ENCODE peak calls at places on chromosomes 13 and 19, in nine cellular contexts. U is Caki2; K is HS-5; H is NCI-H2081; Y is activated naive CD4-positive, alpha-beta T cell treated with anti-CD3 and anti-CD28 coated beads, Interleukin-2, amount 10 ng/mL, durations not matched to agents 7 days and 5 days; G is NCI-H2171; C is GM18507; M is HT1080; N is cardiac fibroblast. V is an unnamed sample.

GRCh38 chr19:17985037-17985818 is 18.3 kb downstream of the KCNN1 start:
- DNase-seq in U (no peak), K (no peak), H (no peak), Y (no peak), G (no peak), C (no peak), M (no peak), N (peak), V (no peak)

GRCh38 chr13:79386125-79386822 is 19.8 kb downstream of the RBM26 start:
- DNase-seq in U (no peak), K (no peak), H (no peak), Y (no peak), G (no peak), C (no peak), M (no peak), N (no peak), V (peak)

GRCh38 chr19:34994643-34995471 is 5.3 kb upstream of the GRAMD1A start:
- DNase-seq in U (peak), K (no peak), H (no peak), Y (no peak), G (no peak), C (no peak), M (no peak), N (peak), V (no peak)

GRCh38 chr19:40776966-40777794 is 867 bp upstream of the RAB4B start:
- DNase-seq in U (peak), K (peak), H (peak), Y (peak), G (peak), C (peak), M (peak), N (peak), V (peak)

GRCh38 chr13:68895696-68896095 is 1211.9 kb upstream of the ATXN8OS start:
- DNase-seq in U (no peak), K (no peak), H (no peak), Y (no peak), G (no peak), C (no peak), M (peak), N (no peak), V (no peak)

GRCh38 chr19:54211214-54211613 is 10.6 kb downstream of the RPS9 start:
- DNase-seq in U (no peak), K (no peak), H (no peak), Y (no peak), G (no peak), C (no peak), M (no peak), N (no peak), V (no peak)

GRCh38 chr13:31870511-31870910 is 131.2 kb downstream of the RXFP2 start:
- DNase-seq in U (no peak), K (no peak), H (no peak), Y (no peak), G (no peak), C (no peak), M (no peak), N (peak), V (peak)

GRCh38 chr13:98842858-98843481 is 90.5 kb upstream of the SLC15A1 start:
- DNase-seq in U (peak), K (no peak), H (peak), Y (peak), G (peak), C (peak), M (peak), N (peak), V (peak)

GRCh38 chr13:74288361-74288911 is 154.2 kb upstream of the KLF12 start:
- DNase-seq in U (no peak), K (no peak), H (peak), Y (peak), G (no peak), C (no peak), M (no peak), N (peak), V (peak)

GRCh38 chr13:112729408-112729807 is 39.6 kb downstream of the ATP11A start:
- DNase-seq in U (no peak), K (no peak), H (no peak), Y (no peak), G (no peak), C (no peak), M (no peak), N (no peak), V (no peak)

GRCh38 chr13:64925284-64925683 is 2304.9 kb downstream of the PCDH9 start:
- DNase-seq in U (no peak), K (no peak), H (no peak), Y (no peak), G (no peak), C (no peak), M (no peak), N (peak), V (no peak)

GRCh38 chr13:57627663-57628062 is 3.9 kb upstream of the PCDH17 start:
- DNase-seq in U (no peak), K (no peak), H (peak), Y (no peak), G (peak), C (no peak), M (peak), N (peak), V (no peak)

GRCh38 chr13:23805015-23805583 is 84.1 kb downstream of the MIPEP start:
- DNase-seq in U (no peak), K (no peak), H (no peak), Y (no peak), G (no peak), C (no peak), M (no peak), N (no peak), V (no peak)

GRCh38 chr19:11323601-11324078 is 15.8 kb downstream of the RAB3D start:
- DNase-seq in U (no peak), K (no peak), H (no peak), Y (no peak), G (no peak), C (no peak), M (no peak), N (no peak), V (no peak)

GRCh38 chr13:97134364-97135095 is 87.6 kb upstream of the MBNL2 start:
- DNase-seq in U (no peak), K (no peak), H (no peak), Y (no peak), G (no peak), C (no peak), M (peak), N (peak), V (peak)

GRCh38 chr13:40024578-40024952 is 369.1 kb downstream of the COG6 start:
- DNase-seq in U (no peak), K (no peak), H (no peak), Y (no peak), G (no peak), C (no peak), M (no peak), N (peak), V (no peak)

GRCh38 chr13:110062777-110063442 is 244.0 kb downstream of the COL4A1 start:
- DNase-seq in U (peak), K (no peak), H (no peak), Y (no peak), G (no peak), C (no peak), M (no peak), N (no peak), V (no peak)

GRCh38 chr13:113186061-113186900 is 22.2 kb downstream of the PCID2 start:
- DNase-seq in U (no peak), K (no peak), H (no peak), Y (no peak), G (no peak), C (no peak), M (no peak), N (no peak), V (no peak)